ENCODE peak calls at places on chromosomes 1 and 21, in four cellular contexts. T, Y, H and Z are unnamed samples.

GRCh38 chr21:26064506-26064905 is 106.1 kb downstream of the APP start:
- DNase-seq in T (no peak), Y (no peak), H (no peak), Z (no peak)

GRCh38 chr1:236754525-236755210 is 40.4 kb upstream of the MTR start:
- DNase-seq in T (no peak), Y (no peak), H (no peak), Z (no peak)

GRCh38 chr1:110283677-110284076 is 55.5 kb upstream of the RBM15 start:
- DNase-seq in T (no peak), Y (no peak), H (no peak), Z (peak; percentile 49)

GRCh38 chr1:145956776-145957442 is 908 bp downstream of the LIX1L start:
- DNase-seq in T (peak; percentile 28), Y (no peak), H (peak; percentile 56), Z (peak; percentile 39)

GRCh38 chr1:228488818-228489674 is 1.9 kb downstream of the RNF187 start:
- DNase-seq in T (no peak), Y (no peak), H (no peak), Z (no peak)

GRCh38 chr21:29322570-29322957 is 23.8 kb downstream of the BACH1 start:
- DNase-seq in T (no peak), Y (no peak), H (no peak), Z (no peak)

GRCh38 chr1:193539731-193540459 is 353.5 kb upstream of the B3GALT2 start:
- DNase-seq in T (no peak), Y (no peak), H (no peak), Z (no peak)

GRCh38 chr1:154329152-154329521 is 3.8 kb downstream of the ATP8B2 start:
- DNase-seq in T (no peak), Y (no peak), H (no peak), Z (no peak)

GRCh38 chr1:63966016-63966415 is 192.2 kb downstream of the ROR1 start:
- DNase-seq in T (no peak), Y (no peak), H (no peak), Z (no peak)

GRCh38 chr1:65434255-65434654 is 13.8 kb downstream of the LEPR start:
- DNase-seq in T (no peak), Y (no peak), H (no peak), Z (no peak)

GRCh38 chr21:36188937-36189336 is 32.3 kb downstream of the DOP1B start:
- DNase-seq in T (no peak), Y (no peak), H (no peak), Z (no peak)